ENCODE peak calls at places on chromosomes 12 and 14, in four cellular contexts. One of them, this sample, is unnamed.

GRCh38 chr12:102971227-102971626 is 13.8 kb downstream of the ASCL1 start:
- DNase-seq in activated naive CD4-positive, alpha-beta T cell treated with Interleukin-2 at 50 U/mL for 16 hours: no peak
- DNase-seq in stimulated activated CD4-positive, alpha-beta T cell treated with anti-CD3 and anti-CD28 coated beads, Interleukin-1b, Interleukin-23, amount 100 ng/mL, for 24 hours: no peak
- DNase-seq in NCI-H774: peak
- DNase-seq in this sample: no peak

GRCh38 chr12:65608319-65608916 is 215.9 kb upstream of the HMGA2 start:
- DNase-seq in activated naive CD4-positive, alpha-beta T cell treated with Interleukin-2 at 50 U/mL for 16 hours: no peak
- DNase-seq in stimulated activated CD4-positive, alpha-beta T cell treated with anti-CD3 and anti-CD28 coated beads, Interleukin-1b, Interleukin-23, amount 100 ng/mL, for 24 hours: no peak
- DNase-seq in NCI-H774: no peak
- DNase-seq in this sample: no peak

GRCh38 chr12:91899056-91899455 is 246.6 kb downstream of the BTG1 start:
- DNase-seq in activated naive CD4-positive, alpha-beta T cell treated with Interleukin-2 at 50 U/mL for 16 hours: no peak
- DNase-seq in stimulated activated CD4-positive, alpha-beta T cell treated with anti-CD3 and anti-CD28 coated beads, Interleukin-1b, Interleukin-23, amount 100 ng/mL, for 24 hours: no peak
- DNase-seq in NCI-H774: no peak
- DNase-seq in this sample: no peak

GRCh38 chr12:77488041-77488620 is 342.6 kb upstream of the NAV3 start:
- DNase-seq in activated naive CD4-positive, alpha-beta T cell treated with Interleukin-2 at 50 U/mL for 16 hours: no peak
- DNase-seq in stimulated activated CD4-positive, alpha-beta T cell treated with anti-CD3 and anti-CD28 coated beads, Interleukin-1b, Interleukin-23, amount 100 ng/mL, for 24 hours: no peak
- DNase-seq in NCI-H774: no peak
- DNase-seq in this sample: no peak

GRCh38 chr12:57214398-57214781 is 2.2 kb upstream of the NXPH4 start:
- DNase-seq in activated naive CD4-positive, alpha-beta T cell treated with Interleukin-2 at 50 U/mL for 16 hours: peak
- DNase-seq in stimulated activated CD4-positive, alpha-beta T cell treated with anti-CD3 and anti-CD28 coated beads, Interleukin-1b, Interleukin-23, amount 100 ng/mL, for 24 hours: no peak
- DNase-seq in NCI-H774: peak
- DNase-seq in this sample: peak

GRCh38 chr12:77998236-77998786 is 167.6 kb downstream of the NAV3 start:
- DNase-seq in activated naive CD4-positive, alpha-beta T cell treated with Interleukin-2 at 50 U/mL for 16 hours: no peak
- DNase-seq in stimulated activated CD4-positive, alpha-beta T cell treated with anti-CD3 and anti-CD28 coated beads, Interleukin-1b, Interleukin-23, amount 100 ng/mL, for 24 hours: no peak
- DNase-seq in NCI-H774: no peak
- DNase-seq in this sample: no peak

GRCh38 chr14:34078117-34078743 is 127.4 kb upstream of the EGLN3 start:
- DNase-seq in activated naive CD4-positive, alpha-beta T cell treated with Interleukin-2 at 50 U/mL for 16 hours: no peak
- DNase-seq in stimulated activated CD4-positive, alpha-beta T cell treated with anti-CD3 and anti-CD28 coated beads, Interleukin-1b, Interleukin-23, amount 100 ng/mL, for 24 hours: no peak
- DNase-seq in NCI-H774: no peak
- DNase-seq in this sample: no peak

GRCh38 chr14:63273091-63273490 is 45.6 kb downstream of the GPHB5 start:
- DNase-seq in activated naive CD4-positive, alpha-beta T cell treated with Interleukin-2 at 50 U/mL for 16 hours: no peak
- DNase-seq in stimulated activated CD4-positive, alpha-beta T cell treated with anti-CD3 and anti-CD28 coated beads, Interleukin-1b, Interleukin-23, amount 100 ng/mL, for 24 hours: no peak
- DNase-seq in NCI-H774: no peak
- DNase-seq in this sample: no peak

GRCh38 chr12:53205747-53206146 is 1.3 kb downstream of the ITGB7 start:
- DNase-seq in activated naive CD4-positive, alpha-beta T cell treated with Interleukin-2 at 50 U/mL for 16 hours: peak
- DNase-seq in stimulated activated CD4-positive, alpha-beta T cell treated with anti-CD3 and anti-CD28 coated beads, Interleukin-1b, Interleukin-23, amount 100 ng/mL, for 24 hours: peak
- DNase-seq in NCI-H774: no peak
- DNase-seq in this sample: no peak

This sample was measured in NCI-H460.